ENCODE peak calls at places on chromosomes 5 and 9, in six cellular contexts. J, K, N, Y, X and Q are unnamed samples.

GRCh38 chr5:125696762-125697161 is 726.4 kb upstream of the GRAMD2B start:
- DNase-seq in J (no peak), K (peak), N (no peak), Y (no peak), X (no peak), Q (no peak)

GRCh38 chr5:178469975-178470692 is 120.1 kb downstream of the COL23A1 start:
- DNase-seq in J (no peak), K (no peak), N (no peak), Y (no peak), X (no peak), Q (no peak)

GRCh38 chr5:143525176-143525575 is 121.7 kb upstream of the NR3C1 start:
- DNase-seq in J (no peak), K (no peak), N (no peak), Y (no peak), X (no peak), Q (no peak)

GRCh38 chr5:176542596-176543427 is 5.6 kb upstream of the RNF44 start:
- DNase-seq in J (no peak), K (peak), N (peak), Y (no peak), X (no peak), Q (no peak)

GRCh38 chr5:53035868-53036381 is 46.8 kb downstream of the ITGA2 start:
- DNase-seq in J (no peak), K (peak), N (peak), Y (no peak), X (no peak), Q (no peak)

GRCh38 chr5:73312146-73312871 is 136.3 kb downstream of the FOXD1 start:
- DNase-seq in J (no peak), K (peak), N (peak), Y (no peak), X (no peak), Q (peak)

GRCh38 chr9:135034106-135034505 is 53.4 kb upstream of the OLFM1 start:
- DNase-seq in J (no peak), K (no peak), N (no peak), Y (no peak), X (no peak), Q (peak)

GRCh38 chr5:91170266-91170665 is 212.9 kb downstream of the ARRDC3 start:
- DNase-seq in J (no peak), K (no peak), N (peak), Y (no peak), X (no peak), Q (no peak)

GRCh38 chr5:177366528-177367322 is 9.0 kb downstream of the RGS14 start:
- DNase-seq in J (peak), K (no peak), N (no peak), Y (peak), X (peak), Q (peak)

GRCh38 chr9:78713746-78714405 is 417.0 kb downstream of the PSAT1 start:
- DNase-seq in J (no peak), K (no peak), N (no peak), Y (no peak), X (no peak), Q (no peak)

GRCh38 chr9:88953401-88954029 is 37.8 kb upstream of the S1PR3 start:
- DNase-seq in J (no peak), K (no peak), N (peak), Y (no peak), X (no peak), Q (no peak)

GRCh38 chr5:6633469-6634326 is 458 bp downstream of the SRD5A1 start:
- DNase-seq in J (no peak), K (peak), N (peak), Y (no peak), X (peak), Q (peak)
- TF ChIP-seq CTCF in J (no peak), K (no peak), N (no peak), Y (no peak), X (no peak), Q (peak)

GRCh38 chr9:84782228-84782866 is 112.8 kb downstream of the NTRK2 start:
- DNase-seq in J (no peak), K (no peak), N (no peak), Y (no peak), X (no peak), Q (no peak)
- TF ChIP-seq CTCF in J (no peak), K (no peak), N (no peak), Y (no peak), X (no peak), Q (no peak)

GRCh38 chr5:171596391-171596878 is 177.0 kb downstream of the FGF18 start:
- DNase-seq in J (peak), K (no peak), N (no peak), Y (peak), X (peak), Q (peak)
- TF ChIP-seq CTCF in J (no peak), K (no peak), N (no peak), Y (peak), X (no peak), Q (no peak)

DNA sequence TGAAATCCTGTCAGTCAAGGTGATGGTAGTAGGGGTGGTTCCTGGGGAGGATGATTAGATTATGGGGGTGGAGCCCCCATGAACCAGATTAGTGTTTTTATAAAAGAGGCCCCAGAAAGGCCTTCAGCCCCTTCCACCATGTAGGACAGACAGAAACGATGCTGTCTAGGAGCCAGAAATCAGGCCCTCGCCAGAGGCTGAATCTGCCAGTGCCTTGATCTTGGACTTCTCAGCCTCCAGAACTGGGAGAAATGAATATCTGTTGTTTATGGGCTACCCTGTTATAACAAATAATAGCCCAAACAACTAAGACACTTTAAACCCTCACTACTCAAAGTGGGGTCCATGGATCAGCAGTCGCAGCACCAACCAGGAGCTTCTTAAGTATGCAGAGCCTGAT is 20.2 kb upstream of the FOXB2 start:
- DNase-seq in J (no peak), K (no peak), N (no peak), Y (no peak), X (no peak), Q (no peak)
- TF ChIP-seq CTCF in J (no peak), K (no peak), N (no peak), Y (no peak), X (no peak), Q (no peak)